ENCODE peak calls at places on chromosomes 5 and 9, in six cellular contexts. S is Calu3, Z is IMR-90, G is fibroblast of lung, T is astrocyte of the spinal cord, B is activated T-cell treated with anti-CD3 and anti-CD28 coated beads for 24 hours. Y is an unnamed sample.

GRCh38 chr9:19748278-19749126 is 40.3 kb downstream of the SLC24A2 start:
- DNase-seq in S (no peak), Z (no peak), B (no peak), T (no peak), G (peak), Y (no peak)

GRCh38 chr9:120442280-120442597 is 137.7 kb downstream of the CDK5RAP2 start:
- DNase-seq in T (no peak), B (no peak), G (no peak), Z (no peak), S (no peak), Y (no peak)

GRCh38 chr5:157362502-157362901 is 96.6 kb downstream of the CYFIP2 start:
- DNase-seq in Z (no peak), T (no peak), S (no peak), B (no peak), G (no peak), Y (no peak)

GRCh38 chr9:97237951-97238851 is 69.3 kb upstream of the CCDC180 start:
- DNase-seq in G (peak), T (peak), Z (peak), B (peak), S (peak), Y (peak)

GRCh38 chr5:25963251-25964008 is 1075.0 kb downstream of the CDH9 start:
- DNase-seq in Z (no peak), T (no peak), S (no peak), B (no peak), G (no peak), Y (peak)

GRCh38 chr5:167850901-167851300 is 440.5 kb upstream of the WWC1 start:
- DNase-seq in Z (no peak), G (peak), S (no peak), T (no peak), B (no peak), Y (no peak)

GRCh38 chr5:13659391-13659790 is 285.1 kb downstream of the DNAH5 start:
- DNase-seq in T (peak), G (peak), B (no peak), Z (peak), S (no peak), Y (no peak)

GRCh38 chr5:176365663-176366574 is 632 bp downstream of the ARL10 start:
- DNase-seq in T (peak), B (no peak), G (peak), Z (peak), S (peak), Y (peak)

GRCh38 chr9:135081264-135081660 is 6.2 kb upstream of the OLFM1 start:
- DNase-seq in T (no peak), G (no peak), S (no peak), Z (no peak), B (no peak), Y (no peak)

GRCh38 chr9:111661150-111661801 is at the start of gene GNG10:
- DNase-seq in Z (peak), G (peak), S (peak), B (peak), T (peak), Y (peak)

GRCh38 chr9:36871606-36872005 is 162.5 kb downstream of the PAX5 start:
- DNase-seq in T (no peak), S (no peak), G (no peak), Z (no peak), B (no peak), Y (no peak)

GRCh38 chr5:40677456-40677855 is 2.3 kb upstream of the PTGER4 start:
- DNase-seq in S (no peak), T (no peak), Z (no peak), B (no peak), G (no peak), Y (no peak)

GRCh38 chr9:96062051-96062450 is 186.6 kb downstream of the ERCC6L2 start:
- DNase-seq in G (no peak), T (no peak), Z (no peak), B (no peak), S (no peak), Y (no peak)

GRCh38 chr9:33306037-33306436 is 15.7 kb downstream of the NFX1 start:
- DNase-seq in G (no peak), B (no peak), S (no peak), T (no peak), Z (peak), Y (no peak)

GRCh38 chr9:2053883-2054845 is 39.0 kb downstream of the SMARCA2 start:
- DNase-seq in T (peak), S (no peak), Z (peak), G (peak), B (peak), Y (peak)

GRCh38 chr5:83925952-83926351 is 205.3 kb upstream of the HAPLN1 start:
- DNase-seq in G (no peak), S (no peak), T (no peak), Z (peak), B (no peak), Y (no peak)

GRCh38 chr5:1131191-1131621 is 19.3 kb upstream of the SLC12A7 start:
- DNase-seq in G (no peak), T (no peak), S (no peak), B (no peak), Z (no peak), Y (no peak)

GRCh38 chr5:140591747-140592372 is 27.2 kb downstream of the SLC35A4 start:
- DNase-seq in Z (peak), G (peak), S (no peak), T (peak), B (no peak), Y (no peak)

GRCh38 chr9:35555246-35555701 is 49.8 kb upstream of the TESK1 start:
- DNase-seq in Z (no peak), G (no peak), B (no peak), S (no peak), T (no peak), Y (no peak)

GRCh38 chr9:4297151-4297794 is 2.6 kb downstream of the GLIS3 start:
- DNase-seq in G (peak), S (peak), Z (peak), T (peak), B (peak), Y (peak)

GRCh38 chr5:75167345-75167744 is 69.3 kb downstream of the ANKRD31 start:
- DNase-seq in B (no peak), S (no peak), Z (no peak), T (no peak), G (no peak), Y (no peak)

GRCh38 chr9:72952914-72953313 is at the start of gene ALDH1A1:
- DNase-seq in G (no peak), T (no peak), Z (no peak), S (peak), B (no peak), Y (no peak)

GRCh38 chr9:126957687-126958053 is 43.1 kb downstream of the RALGPS1 start:
- DNase-seq in B (no peak), T (peak), G (peak), S (no peak), Z (peak), Y (no peak)

GRCh38 chr5:159764283-159764927 is 151.9 kb upstream of the ADRA1B start:
- DNase-seq in T (peak), G (peak), B (no peak), S (no peak), Z (peak), Y (no peak)

GRCh38 chr5:173330151-173330855 is 2.1 kb upstream of the STC2 start:
- DNase-seq in S (no peak), B (no peak), G (no peak), T (no peak), Z (no peak), Y (no peak)

GRCh38 chr9:97906236-97906831 is 16.0 kb downstream of the TRMO start:
- DNase-seq in B (no peak), S (no peak), G (peak), Z (no peak), T (no peak), Y (peak)

GRCh38 chr5:78467140-78467539 is 106.7 kb downstream of the SCAMP1 start:
- DNase-seq in S (no peak), G (no peak), T (no peak), B (no peak), Z (no peak), Y (no peak)

GRCh38 chr5:140162275-140162674 is 12.7 kb upstream of the CYSTM1 start:
- DNase-seq in B (no peak), T (no peak), G (no peak), S (no peak), Z (no peak), Y (no peak)

GRCh38 chr9:134025606-134026541 is 593 bp downstream of the BRD3OS start:
- DNase-seq in Z (peak), B (peak), G (peak), T (peak), S (peak), Y (peak)

GRCh38 chr5:133565993-133566392 is 46.3 kb downstream of the FSTL4 start:
- DNase-seq in G (peak), B (no peak), Z (peak), T (peak), S (peak), Y (no peak)

GRCh38 chr9:136093331-136093986 is 1.6 kb downstream of the NACC2 start:
- DNase-seq in B (no peak), T (no peak), Z (no peak), S (no peak), G (peak), Y (no peak)

GRCh38 chr5:147448766-147449165 is 61.1 kb downstream of the DPYSL3 start:
- DNase-seq in S (no peak), B (no peak), Z (peak), T (no peak), G (peak), Y (no peak)

GRCh38 chr5:180353963-180354574 is 933 bp upstream of the GFPT2 start:
- DNase-seq in B (no peak), S (no peak), T (no peak), G (no peak), Z (no peak), Y (no peak)

GRCh38 chr5:95760291-95761191 is 29.4 kb downstream of the RHOBTB3 start:
- DNase-seq in S (no peak), G (peak), Z (peak), T (peak), B (no peak), Y (no peak)

GRCh38 chr9:76615149-76615548 is 149.1 kb upstream of the PCA3 start:
- DNase-seq in B (no peak), S (no peak), T (no peak), G (no peak), Z (peak), Y (no peak)

GRCh38 chr5:79712741-79713140 is 23.1 kb downstream of the CMYA5 start:
- DNase-seq in B (no peak), S (no peak), G (no peak), T (no peak), Z (no peak), Y (no peak)